ENCODE peak calls at places on chromosome 1, in ten cellular contexts. T, X, U, V, R, S, Q, Y, F and K are unnamed samples.

GRCh38 chr1:17966341-17966740 is 141.3 kb upstream of the IGSF21 start:
- DNase-seq in T (no peak), X (no peak), U (no peak), V (no peak), R (no peak), S (no peak), Q (no peak), Y (no peak), F (no peak), K (no peak)

GRCh38 chr1:43994794-43995790 is 3.7 kb downstream of the CCDC24 start:
- DNase-seq in T (no peak), X (peak; percentile 51), U (no peak), V (no peak), R (no peak), S (no peak), Q (no peak), Y (no peak), F (no peak), K (no peak)

GRCh38 chr1:224114787-224115175 is 870 bp downstream of the FBXO28 start:
- DNase-seq in T (no peak), X (no peak), U (no peak), V (no peak), R (no peak), S (no peak), Q (no peak), Y (no peak), F (no peak), K (no peak)

GRCh38 chr1:184191181-184191601 is 139.7 kb downstream of the TSEN15 start:
- DNase-seq in T (peak; percentile 57), X (no peak), U (peak; percentile 43), V (no peak), R (no peak), S (no peak), Q (peak; percentile 40), Y (peak; percentile 70), F (no peak), K (peak; percentile 36)

GRCh38 chr1:9590201-9590600 is 1.5 kb downstream of the TMEM201 start:
- DNase-seq in T (no peak), X (no peak), U (no peak), V (no peak), R (no peak), S (no peak), Q (no peak), Y (no peak), F (no peak), K (no peak)

GRCh38 chr1:234083460-234083859 is 179.0 kb downstream of the SLC35F3 start:
- DNase-seq in T (no peak), X (no peak), U (no peak), V (no peak), R (no peak), S (no peak), Q (no peak), Y (no peak), F (no peak), K (no peak)

GRCh38 chr1:102858695-102859094 is 249.6 kb downstream of the COL11A1 start:
- DNase-seq in T (no peak), X (no peak), U (no peak), V (no peak), R (no peak), S (no peak), Q (no peak), Y (no peak), F (no peak), K (peak; percentile 85)

GRCh38 chr1:9382923-9383491 is 90.3 kb downstream of the SPSB1 start:
- DNase-seq in T (no peak), X (no peak), U (no peak), V (no peak), R (no peak), S (no peak), Q (no peak), Y (no peak), F (no peak), K (no peak)

GRCh38 chr1:225772848-225773247 is 4.8 kb upstream of the SRP9 start:
- DNase-seq in T (no peak), X (no peak), U (no peak), V (no peak), R (no peak), S (no peak), Q (no peak), Y (peak; percentile 44), F (no peak), K (no peak)

GRCh38 chr1:51119331-51119730 is 17.3 kb downstream of the C1orf185 start:
- DNase-seq in T (no peak), X (no peak), U (no peak), V (no peak), R (no peak), S (no peak), Q (no peak), Y (no peak), F (no peak), K (no peak)

GRCh38 chr1:203593723-203594122 is 32.9 kb upstream of the ATP2B4 start:
- DNase-seq in T (no peak), X (no peak), U (no peak), V (no peak), R (no peak), S (no peak), Q (no peak), Y (no peak), F (peak; percentile 45), K (no peak)

GRCh38 chr1:111855260-111855659 is 99.6 kb downstream of the DDX20 start:
- DNase-seq in T (no peak), X (no peak), U (no peak), V (no peak), R (no peak), S (no peak), Q (no peak), Y (no peak), F (no peak), K (no peak)

GRCh38 chr1:58718435-58718834 is 18.6 kb upstream of the MYSM1 start:
- DNase-seq in T (no peak), X (no peak), U (no peak), V (no peak), R (no peak), S (no peak), Q (no peak), Y (peak; percentile 21), F (no peak), K (no peak)

GRCh38 chr1:223227031-223227430 is 84.0 kb upstream of the TLR5 start:
- DNase-seq in T (no peak), X (no peak), U (no peak), V (no peak), R (no peak), S (no peak), Q (no peak), Y (no peak), F (no peak), K (no peak)

GRCh38 chr1:237712082-237712481 is 178.6 kb downstream of the ZP4 start:
- DNase-seq in T (no peak), X (no peak), U (no peak), V (no peak), R (no peak), S (no peak), Q (no peak), Y (no peak), F (no peak), K (no peak)

GRCh38 chr1:227449051-227449450 is 114.3 kb upstream of the ZNF678 start:
- DNase-seq in T (no peak), X (peak; percentile 43), U (no peak), V (no peak), R (no peak), S (no peak), Q (no peak), Y (peak; percentile 37), F (peak; percentile 15), K (no peak)
- TF ChIP-seq CTCF in T (peak; percentile 15), X (peak; percentile 49), U (peak; percentile 36), V (peak; percentile 5), R (no peak), S (peak; percentile 24), Q (peak; percentile 48), Y (no peak), F (peak; percentile 32), K (peak; percentile 46)

DNA sequence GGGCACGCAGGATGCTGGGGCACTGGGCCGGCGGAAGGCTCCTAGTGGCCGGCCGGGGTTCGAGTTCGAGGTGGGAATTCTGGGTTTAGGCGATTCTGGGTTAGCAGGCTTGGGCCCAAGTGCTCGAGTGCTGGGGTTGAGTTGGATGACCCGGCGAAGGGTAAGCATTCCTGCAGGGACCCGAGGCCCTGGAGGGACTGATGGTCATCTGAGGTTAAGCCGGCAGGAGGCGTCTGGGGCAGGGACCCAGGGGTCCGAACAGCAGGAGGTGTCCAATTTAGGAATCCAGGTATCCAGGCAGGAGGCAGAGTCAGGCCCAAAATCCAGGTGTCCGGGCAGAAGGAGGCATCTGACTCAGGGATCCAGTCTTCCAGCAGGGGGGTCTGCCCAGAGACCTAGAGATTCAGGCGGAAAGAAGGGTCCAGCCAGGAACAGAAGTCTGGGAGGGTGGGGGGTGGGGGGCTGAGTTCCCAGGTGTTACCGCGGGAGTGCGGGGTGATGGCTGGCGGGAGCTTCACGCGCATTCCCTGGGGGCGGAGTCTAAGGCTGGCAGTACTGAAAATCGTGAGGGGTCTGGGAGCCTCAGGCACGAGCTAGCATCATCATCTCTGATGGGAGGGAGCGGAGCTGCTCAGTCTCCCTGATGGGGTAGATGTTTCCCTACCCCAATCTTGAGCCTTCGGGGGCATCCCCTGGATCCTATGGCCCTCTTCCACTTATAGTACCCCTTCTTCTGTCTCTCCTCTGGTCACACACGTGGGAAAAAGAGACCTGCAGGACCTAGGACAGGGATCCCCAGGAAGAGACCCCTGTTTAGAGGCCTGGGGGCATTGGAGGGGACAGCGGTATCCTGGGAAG is 585 bp downstream of the GPR3 start:
- DNase-seq in T (no peak), X (no peak), U (no peak), V (no peak), R (no peak), S (no peak), Q (no peak), Y (no peak), F (no peak), K (no peak)
- TF ChIP-seq CTCF in T (no peak), X (no peak), U (no peak), V (no peak), R (peak; percentile 3), S (no peak), Q (no peak), Y (no peak), F (no peak), K (no peak)

DNA sequence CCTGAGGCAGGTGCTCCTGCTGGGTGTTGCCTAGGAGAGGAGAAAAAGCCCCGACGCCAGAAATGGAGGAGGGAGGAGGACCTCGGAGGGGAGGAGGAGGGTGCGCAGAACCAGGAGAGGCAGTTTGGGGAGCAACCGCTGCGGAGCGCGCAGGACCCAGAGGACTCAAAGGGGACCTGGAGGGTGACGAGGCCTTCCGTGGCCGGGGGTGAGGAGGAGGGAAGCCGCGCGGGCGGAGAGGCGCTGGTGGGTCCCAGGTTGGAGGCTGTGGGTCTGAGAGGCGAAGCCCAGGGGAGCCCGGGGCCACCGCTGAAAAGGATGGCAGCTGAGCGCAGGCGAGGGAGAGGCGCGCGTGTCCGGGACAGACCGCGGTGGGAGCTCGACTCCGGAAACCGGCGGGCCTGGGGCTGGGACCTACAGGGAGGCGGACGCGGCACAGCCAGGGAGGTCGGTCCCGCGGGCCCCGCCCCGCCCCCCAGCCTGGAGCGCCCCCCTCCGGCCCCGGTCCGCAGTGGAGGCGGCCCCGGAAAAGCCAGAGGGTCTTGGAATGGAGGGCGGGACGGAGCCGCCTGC is 15.1 kb downstream of the RNF223 start:
- DNase-seq in T (no peak), X (peak; percentile 34), U (no peak), V (no peak), R (no peak), S (no peak), Q (no peak), Y (no peak), F (no peak), K (no peak)
- TF ChIP-seq CTCF in T (peak; percentile 33), X (no peak), U (peak; percentile 37), V (no peak), R (peak; percentile 18), S (peak; percentile 23), Q (peak; percentile 43), Y (no peak), F (peak; percentile 66), K (peak; percentile 22)

GRCh38 chr1:89615676-89616598 is 17.0 kb upstream of the LRRC8C start:
- DNase-seq in T (no peak), X (no peak), U (no peak), V (no peak), R (no peak), S (no peak), Q (no peak), Y (no peak), F (peak; percentile 54), K (no peak)
- TF ChIP-seq CTCF in T (no peak), X (peak; percentile 66), U (peak; percentile 21), V (no peak), R (peak; percentile 42), S (peak; percentile 48), Q (peak; percentile 58), Y (no peak), F (peak; percentile 51), K (peak; percentile 53)